ENCODE peak calls at places on chromosomes 3 and 15, in four cellular contexts. R is A549, L is HCT116, C is esophagus squamous epithelium. B is an unnamed sample. For H3K4me1, the result is how much of the 10 kb centered on the place peaks cover.

GRCh38 chr3:104810896-104811295 is 555.8 kb upstream of the ALCAM start:
- DNase-seq in L (no peak), C (no peak), R (no peak), B (no peak)

GRCh38 chr3:72571638-72572114 is 276.6 kb downstream of the SHQ1 start:
- DNase-seq in C (no peak), R (no peak), L (no peak), B (no peak)

GRCh38 chr3:10551821-10552630 is 46.6 kb upstream of the ATP2B2 start:
- DNase-seq in R (peak), C (no peak), L (peak), B (peak)

GRCh38 chr3:30964612-30965011 is 70.2 kb upstream of the GADL1 start:
- DNase-seq in C (no peak), R (no peak), L (no peak), B (no peak)

GRCh38 chr15:63517614-63518013 is 13.2 kb downstream of the USP3 start:
- DNase-seq in L (no peak), C (no peak), R (no peak), B (no peak)

GRCh38 chr3:7750296-7750695 is 751.3 kb upstream of the LMCD1 start:
- DNase-seq in R (no peak), C (no peak), L (no peak), B (no peak)

GRCh38 chr3:17195192-17195611 is 310.4 kb downstream of the PLCL2 start:
- DNase-seq in C (no peak), R (no peak), L (no peak), B (no peak)

GRCh38 chr3:57068437-57069089 is 8.1 kb downstream of the SPATA12 start:
- DNase-seq in L (peak), R (peak), C (peak), B (peak)

GRCh38 chr3:33940149-33940548 is 141.7 kb downstream of the PDCD6IP start:
- DNase-seq in R (no peak), L (no peak), C (no peak), B (no peak)

GRCh38 chr3:11784962-11785361 is 61.7 kb downstream of the TAMM41 start:
- DNase-seq in L (no peak), C (no peak), R (no peak), B (no peak)

GRCh38 chr3:13323822-13324221 is 96.3 kb downstream of the NUP210 start:
- DNase-seq in C (no peak), R (no peak), L (no peak), B (no peak)

GRCh38 chr3:49017978-49018706 is at the start of gene DALRD3:
- DNase-seq in R (peak), C (no peak), L (peak), B (peak)

GRCh38 chr3:19199131-19199530 is 50.8 kb downstream of the KCNH8 start:
- DNase-seq in C (no peak), L (no peak), R (no peak), B (no peak)

GRCh38 chr3:123730816-123731215 is 146.0 kb upstream of the HACD2 start:
- DNase-seq in C (no peak), L (no peak), R (no peak), B (no peak)

GRCh38 chr3:192890348-192891335 is 27.0 kb downstream of the MB21D2 start:
- DNase-seq in R (no peak), L (no peak), C (no peak), B (no peak)

GRCh38 chr3:3806856-3807255 is 7.6 kb downstream of the LRRN1 start:
- DNase-seq in R (no peak), L (no peak), C (no peak), B (no peak)

GRCh38 chr15:84961114-84961452 is 20.6 kb upstream of the PDE8A start:
- DNase-seq in R (no peak), L (no peak), C (no peak), B (no peak)

GRCh38 chr15:65904301-65904700 is 35.0 kb downstream of the RAB11A start:
- DNase-seq in L (no peak), C (no peak), R (no peak), B (no peak)

GRCh38 chr3:157360044-157360443 is 76.6 kb upstream of the PTX3 start:
- DNase-seq in C (no peak), L (peak), R (peak), B (no peak)

GRCh38 chr3:105351821-105352220 is 14.9 kb upstream of the ALCAM start:
- DNase-seq in L (no peak), C (no peak), R (no peak), B (no peak)

GRCh38 chr3:39144095-39144747 is 9.2 kb downstream of the CSRNP1 start:
- DNase-seq in L (no peak), C (no peak), R (no peak), B (peak)
- H3K4me1 ChIP-seq in L (half or more), C (half or more), R (half or more), B (half or more)

GRCh38 chr3:47412453-47412756 is 31.6 kb downstream of the PTPN23 start:
- DNase-seq in R (no peak), L (no peak), C (no peak), B (no peak)
- TF ChIP-seq POLR2A in R (no peak), L (no peak), C (no peak), B (no peak)

GRCh38 chr3:128337305-128337704 is 129.4 kb downstream of the DNAJB8 start:
- DNase-seq in L (no peak), R (no peak), C (no peak), B (peak)
- H3K27ac ChIP-seq in L (no peak), R (no peak), C (no peak), B (no peak)

DNA sequence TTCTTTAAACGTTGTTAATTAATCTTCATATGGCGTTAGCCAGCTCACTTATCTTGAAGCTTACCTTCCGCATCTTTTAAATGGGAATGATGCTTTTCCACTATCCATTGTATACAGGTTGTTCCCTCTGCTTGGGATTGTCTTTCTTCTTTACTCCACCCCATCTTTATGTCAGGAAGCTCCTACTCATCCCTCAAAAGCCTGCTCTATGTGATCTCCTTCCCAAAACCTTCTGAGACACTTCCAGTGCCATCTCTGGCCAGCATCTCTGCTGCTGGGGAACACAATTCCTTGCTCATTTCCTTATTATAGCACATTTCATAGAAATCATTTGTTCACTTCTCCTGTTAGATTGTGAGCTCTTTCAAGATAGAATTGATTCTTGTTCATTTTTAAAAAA is 4.3 kb downstream of the RASA2 start:
- DNase-seq in R (no peak), C (no peak), L (no peak), B (no peak)
- H3K4me1 ChIP-seq in R (under half), C (under half), L (under half), B (under half)

DNA sequence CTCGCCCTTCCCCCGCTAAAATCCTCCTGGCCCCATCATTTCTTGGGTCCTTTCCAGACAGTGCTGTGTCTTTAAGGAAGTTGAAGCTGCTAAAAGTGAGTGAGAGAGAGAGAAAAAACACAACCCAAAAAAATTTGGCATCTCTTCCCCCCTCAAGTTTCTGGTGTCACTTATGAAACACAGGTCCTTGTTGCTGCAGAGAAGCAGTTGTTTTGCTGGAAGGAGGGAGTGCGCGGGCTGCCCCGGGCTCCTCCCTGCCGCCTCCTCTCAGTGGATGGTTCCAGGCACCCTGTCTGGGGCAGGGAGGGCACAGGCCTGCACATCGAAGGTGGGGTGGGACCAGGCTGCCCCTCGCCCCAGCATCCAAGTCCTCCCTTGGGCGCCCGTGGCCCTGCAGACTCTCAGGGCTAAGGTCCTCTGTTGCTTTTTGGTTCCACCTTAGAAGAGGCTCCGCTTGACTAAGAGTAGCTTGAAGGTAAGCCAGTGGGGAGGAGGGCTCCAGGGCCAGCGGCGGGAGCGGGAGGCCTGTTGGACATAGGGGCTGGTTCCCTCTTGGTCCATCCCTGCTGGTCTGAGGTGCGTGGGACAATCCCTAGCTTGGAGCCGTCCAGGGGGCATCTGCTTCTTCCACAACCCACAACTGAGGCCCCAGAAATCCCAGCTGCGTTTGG is at the start of gene ISLR:
- DNase-seq in L (no peak), C (no peak), R (no peak), B (peak)
- TF ChIP-seq POLR2A in L (no peak), C (no peak), R (no peak), B (no peak)

GRCh38 chr15:96350884-96351639 is 20.6 kb downstream of the NR2F2 start:
- DNase-seq in C (no peak), L (no peak), R (no peak), B (no peak)

GRCh38 chr15:96349933-96350292 is 19.4 kb downstream of the NR2F2 start:
- DNase-seq in C (no peak), L (no peak), R (no peak), B (no peak)

GRCh38 chr15:96349034-96349932 is 18.8 kb downstream of the NR2F2 start:
- DNase-seq in C (no peak), L (no peak), R (no peak), B (no peak)

GRCh38 chr15:96351801-96352593 is 21.5 kb downstream of the NR2F2 start:
- DNase-seq in R (no peak), L (no peak), C (no peak), B (no peak)

DNA sequence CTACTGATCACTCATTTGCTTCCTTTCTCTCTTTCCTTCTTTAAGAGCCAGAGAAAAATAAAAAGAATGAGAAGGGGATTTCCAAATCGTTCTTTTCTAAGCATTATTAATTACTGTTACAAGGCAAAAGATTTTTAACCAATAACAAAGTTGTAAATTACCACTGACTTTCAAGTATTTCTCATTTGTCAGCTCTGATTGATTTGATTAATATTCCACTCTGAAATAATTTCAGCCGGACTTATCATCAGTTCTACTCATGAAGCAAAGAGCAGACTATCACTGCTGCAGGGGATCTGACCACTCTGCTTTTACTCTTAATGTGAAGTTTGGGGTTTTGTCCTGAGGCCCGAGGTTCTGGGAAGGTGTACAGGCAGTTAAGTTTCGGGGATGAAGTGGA is 19.8 kb downstream of the NR2F2 start:
- DNase-seq in C (no peak), R (no peak), L (no peak), B (no peak)
- H3K27ac ChIP-seq in C (no peak), R (no peak), L (no peak), B (peak)

B was measured in sigmoid colon.